ENCODE peak calls at places on chromosomes 4 and X, in nine cellular contexts. O is neural progenitor cell, T is tibial artery, I is heart left ventricle, H is gastrocnemius medialis, X is uterus, A is stomach, Q is MM.1S, M is kidney. D is an unnamed sample.

GRCh38 chr4:8920969-8921368 is 49.3 kb upstream of the HMX1 start:
- DNase-seq in O (no peak), X (no peak), T (peak), H (no peak), M (peak), Q (no peak), I (no peak), A (peak), D (no peak)

GRCh38 chrX:123432362-123433150 is 248.5 kb downstream of the GRIA3 start:
- DNase-seq in O (no peak), M (no peak), T (no peak), X (no peak), A (peak), I (no peak), Q (peak), H (no peak), D (no peak)

GRCh38 chrX:15310117-15310516 is 5.3 kb downstream of the ASB11 start:
- DNase-seq in X (no peak), T (peak), M (no peak), H (peak), Q (no peak), A (peak), I (no peak), O (no peak), D (no peak)

GRCh38 chr4:137755033-137755471 is 222.8 kb upstream of the PCDH18 start:
- DNase-seq in I (no peak), X (no peak), H (no peak), Q (no peak), A (no peak), T (no peak), O (no peak), M (no peak), D (no peak)

GRCh38 chrX:143634373-143634685 is 1.6 kb downstream of the SLITRK4 start:
- DNase-seq in M (peak), X (no peak), A (no peak), O (no peak), I (no peak), H (no peak), T (no peak), Q (no peak), D (no peak)

GRCh38 chr4:28241021-28241420 is 1380.4 kb downstream of the STIM2 start:
- DNase-seq in I (no peak), O (no peak), H (no peak), A (no peak), M (no peak), X (no peak), T (no peak), Q (no peak), D (no peak)

GRCh38 chr4:185587444-185588161 is 52.3 kb upstream of the PDLIM3 start:
- DNase-seq in Q (peak), H (no peak), T (no peak), A (peak), M (peak), O (peak), X (no peak), I (no peak), D (peak)

GRCh38 chr4:2416564-2417195 is 1.8 kb downstream of the ZFYVE28 start:
- DNase-seq in M (peak), O (peak), X (no peak), I (no peak), Q (no peak), A (peak), H (no peak), T (no peak), D (peak)

GRCh38 chrX:130990723-130991122 is 67.4 kb upstream of the ARHGAP36 start:
- DNase-seq in X (no peak), T (no peak), H (no peak), Q (no peak), A (no peak), M (no peak), O (no peak), I (no peak), D (no peak)

GRCh38 chrX:50165727-50166126 is 35.1 kb downstream of the AKAP4 start:
- DNase-seq in H (no peak), M (no peak), X (no peak), Q (no peak), T (no peak), A (no peak), I (no peak), O (no peak), D (no peak)

GRCh38 chrX:133569217-133569616 is 153.9 kb upstream of the GPC4 start:
- DNase-seq in O (no peak), H (no peak), X (no peak), M (no peak), I (no peak), Q (no peak), A (no peak), T (no peak), D (no peak)

GRCh38 chrX:74537011-74537390 is 77.4 kb downstream of the RLIM start:
- DNase-seq in X (peak), O (no peak), M (no peak), H (no peak), Q (no peak), T (peak), A (no peak), I (no peak), D (peak)

GRCh38 chr4:151325320-151326246 is at the start of gene SH3D19:
- DNase-seq in T (peak), H (peak), O (peak), A (peak), X (peak), I (peak), M (peak), Q (peak), D (peak)

GRCh38 chr4:3369781-3370660 is 71.7 kb upstream of the HGFAC start:
- DNase-seq in M (no peak), H (peak), I (no peak), O (peak), A (no peak), Q (peak), X (peak), T (peak), D (no peak)

GRCh38 chr4:8913858-8914460 is 42.3 kb upstream of the HMX1 start:
- DNase-seq in M (peak), X (no peak), H (no peak), O (no peak), I (no peak), A (no peak), T (no peak), Q (no peak), D (no peak)

GRCh38 chr4:133149932-133150642 is 993 bp downstream of the PCDH10 start:
- DNase-seq in T (no peak), Q (no peak), X (no peak), I (no peak), A (no peak), H (no peak), M (peak), O (no peak), D (no peak)

GRCh38 chrX:120242807-120243206 is 7.8 kb upstream of the ZBTB33 start:
- DNase-seq in H (no peak), O (no peak), T (no peak), M (no peak), A (no peak), I (no peak), X (no peak), Q (no peak), D (no peak)

GRCh38 chrX:19343085-19343461 is 654 bp upstream of the PDHA1 start:
- DNase-seq in I (no peak), Q (no peak), X (no peak), M (no peak), H (no peak), T (no peak), A (no peak), O (peak), D (no peak)

GRCh38 chrX:42952621-42953020 is 174.7 kb upstream of the PPP1R2C start:
- DNase-seq in I (no peak), A (no peak), H (no peak), Q (no peak), M (no peak), O (no peak), X (no peak), T (no peak), D (no peak)

GRCh38 chrX:2371026-2371778 is 129.6 kb downstream of the DHRSX start:
- DNase-seq in T (no peak), A (no peak), I (no peak), O (no peak), H (no peak), Q (no peak), X (no peak), M (no peak), D (no peak)

GRCh38 chr4:41744572-41745291 is 3.8 kb downstream of the PHOX2B start:
- DNase-seq in Q (no peak), A (no peak), I (no peak), O (peak), T (no peak), X (no peak), M (peak), H (no peak), D (no peak)

GRCh38 chrX:133676344-133677122 is 261.2 kb upstream of the GPC4 start:
- DNase-seq in X (no peak), A (peak), M (no peak), T (no peak), O (no peak), H (no peak), I (no peak), Q (no peak), D (no peak)

GRCh38 chrX:38347136-38347535 is 5.3 kb upstream of the OTC start:
- DNase-seq in I (no peak), M (no peak), A (no peak), Q (no peak), T (no peak), O (no peak), X (no peak), H (no peak), D (no peak)

GRCh38 chr4:123340381-123340701 is 56.3 kb upstream of the SPRY1 start:
- DNase-seq in O (no peak), A (no peak), Q (no peak), I (no peak), H (no peak), T (no peak), X (no peak), M (no peak), D (no peak)

GRCh38 chrX:125203379-125203736 is 116.3 kb upstream of the TEX13C start:
- DNase-seq in A (no peak), O (peak), M (peak), I (peak), Q (no peak), X (no peak), T (no peak), H (no peak), D (peak)

GRCh38 chrX:66200050-66200664 is 36.1 kb downstream of the HEPH start:
- DNase-seq in T (no peak), M (no peak), A (no peak), X (no peak), H (no peak), I (no peak), Q (peak), O (no peak), D (no peak)

GRCh38 chrX:70141373-70141772 is 8.1 kb downstream of the IGBP1 start:
- DNase-seq in Q (no peak), H (no peak), T (no peak), X (no peak), M (no peak), O (no peak), I (no peak), A (no peak), D (no peak)

GRCh38 chrX:14529288-14529989 is at the start of gene GLRA2:
- DNase-seq in A (no peak), H (no peak), M (no peak), T (no peak), Q (peak), O (peak), I (no peak), X (peak), D (no peak)

GRCh38 chr4:187380181-187380581 is 615.4 kb upstream of the ZFP42 start:
- DNase-seq in Q (peak), H (no peak), A (no peak), X (no peak), I (no peak), O (peak), T (no peak), M (no peak), D (no peak)

GRCh38 chrX:25524150-25524549 is 508.4 kb upstream of the ARX start:
- DNase-seq in I (no peak), T (no peak), H (no peak), X (no peak), Q (no peak), A (no peak), O (no peak), M (no peak), D (no peak)

GRCh38 chr4:154018659-154019058 is 229.8 kb upstream of the SFRP2 start:
- DNase-seq in T (no peak), H (no peak), I (no peak), Q (no peak), O (peak), M (no peak), X (no peak), A (no peak), D (no peak)

GRCh38 chr4:70956570-70957210 is 36.8 kb upstream of the DCK start:
- DNase-seq in T (no peak), A (no peak), M (no peak), X (no peak), H (no peak), Q (no peak), O (no peak), I (no peak), D (no peak)

GRCh38 chr4:125836597-125837195 is 521.9 kb downstream of the FAT4 start:
- DNase-seq in A (no peak), O (no peak), Q (no peak), X (no peak), M (no peak), H (no peak), I (no peak), T (no peak), D (no peak)

GRCh38 chr4:139809207-139810157 is 143.9 kb downstream of the MGST2 start:
- DNase-seq in H (no peak), A (no peak), X (no peak), O (no peak), Q (no peak), T (no peak), M (no peak), I (no peak), D (no peak)

GRCh38 chr4:147678796-147679549 is 5.0 kb downstream of the PRMT9 start:
- DNase-seq in O (no peak), X (no peak), I (no peak), Q (peak), A (no peak), M (no peak), T (no peak), H (no peak), D (no peak)

GRCh38 chr4:7210818-7211217 is 18.5 kb downstream of the SORCS2 start:
- DNase-seq in T (no peak), A (no peak), M (no peak), I (no peak), X (peak), H (no peak), O (no peak), Q (no peak), D (no peak)
- H3K27ac ChIP-seq in T (no peak), A (no peak), M (no peak), I (no peak), X (peak), H (no peak), O (no peak), Q (no peak), D (no peak)

GRCh38 chr4:89482248-89482647 is 174.6 kb upstream of the GPRIN3 start:
- DNase-seq in I (no peak), O (peak), X (no peak), A (no peak), T (no peak), H (no peak), M (no peak), Q (peak), D (no peak)
- TF ChIP-seq CTCF in I (no peak), O (peak), X (peak), A (no peak), T (no peak), H (no peak), M (peak), Q (peak), D (no peak)

DNA sequence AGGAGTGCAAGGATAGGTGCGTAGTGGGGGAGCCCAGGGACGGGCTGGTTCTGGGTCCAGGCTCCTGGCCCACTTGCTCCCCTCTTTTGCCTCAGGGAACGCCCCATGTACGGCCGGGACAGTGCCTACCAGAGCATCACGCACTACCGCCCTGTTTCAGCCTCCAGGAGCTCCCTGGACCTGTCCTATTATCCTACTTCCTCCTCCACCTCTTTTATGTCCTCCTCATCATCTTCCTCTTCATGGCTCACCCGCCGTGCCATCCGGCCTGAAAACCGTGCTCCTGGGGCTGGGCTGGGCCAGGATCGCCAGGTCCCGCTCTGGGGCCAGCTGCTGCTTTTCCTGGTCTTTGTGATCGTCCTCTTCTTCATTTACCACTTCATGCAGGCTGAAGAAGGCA is 1.7 kb downstream of the EMD start:
- DNase-seq in I (no peak), X (no peak), H (no peak), T (no peak), M (no peak), A (no peak), Q (no peak), O (no peak), D (no peak)
- H3K4me3 ChIP-seq in I (peak), X (peak), H (no peak), T (peak), M (no peak), A (peak), Q (no peak), O (peak), D (peak)

GRCh38 chrX:40748977-40749376 is 13.6 kb upstream of the MED14 start:
- DNase-seq in M (no peak), Q (peak), X (no peak), I (no peak), T (no peak), H (no peak), O (no peak), A (no peak), D (no peak)

GRCh38 chrX:40749874-40750273 is 14.5 kb upstream of the MED14 start:
- DNase-seq in X (no peak), T (no peak), M (no peak), Q (peak), H (no peak), I (no peak), O (no peak), A (no peak), D (no peak)

GRCh38 chrX:40746536-40746935 is 11.2 kb upstream of the MED14 start:
- DNase-seq in I (no peak), H (no peak), A (no peak), Q (no peak), M (no peak), X (no peak), T (no peak), O (no peak), D (no peak)
- H3K27ac ChIP-seq in I (no peak), H (no peak), A (no peak), Q (no peak), M (no peak), X (no peak), T (no peak), O (no peak), D (no peak)

GRCh38 chr4:89486042-89486441 is 178.4 kb upstream of the GPRIN3 start:
- DNase-seq in X (no peak), I (no peak), O (no peak), T (no peak), M (no peak), Q (peak), A (no peak), H (no peak), D (no peak)
- TF ChIP-seq CTCF in X (peak), I (no peak), O (no peak), T (no peak), M (no peak), Q (peak), A (no peak), H (no peak), D (no peak)

DNA sequence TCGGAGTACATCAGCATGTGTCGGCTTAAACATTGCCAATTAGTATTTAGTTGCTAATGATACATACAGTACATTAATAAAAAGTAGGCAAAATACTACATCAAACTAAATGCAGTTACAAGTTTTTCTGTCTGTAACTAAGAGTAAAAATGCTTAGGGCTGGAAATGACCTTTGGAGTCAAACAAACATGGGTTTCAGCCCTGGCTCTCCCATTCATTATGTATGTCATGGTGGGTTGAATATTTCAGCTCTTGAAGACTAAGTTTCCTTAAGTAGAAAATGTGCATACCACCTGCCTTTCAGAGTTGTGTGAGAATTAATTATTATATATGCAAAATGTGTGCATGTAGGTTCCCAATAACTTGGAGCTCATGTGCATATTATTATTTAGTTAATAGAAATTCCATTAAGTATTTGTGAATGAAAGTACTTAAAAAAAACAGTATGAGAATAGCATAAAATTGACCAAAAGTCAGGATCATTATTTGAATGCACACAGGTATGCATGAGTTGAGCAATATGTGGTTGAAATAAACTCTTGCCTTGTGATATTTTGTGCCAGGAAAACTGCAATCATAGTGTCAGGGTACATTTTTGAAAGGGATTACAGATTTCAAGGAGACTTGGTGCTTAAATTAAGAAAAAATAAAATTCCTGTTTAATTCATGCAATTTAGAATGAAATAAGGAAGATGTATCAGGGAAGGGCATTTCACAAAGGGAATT is 2048.7 kb downstream of the PCDH7 start:
- DNase-seq in I (no peak), Q (no peak), M (no peak), O (no peak), A (no peak), H (no peak), X (no peak), T (no peak), D (no peak)
- H3K4me3 ChIP-seq in I (no peak), Q (no peak), M (no peak), O (no peak), A (no peak), H (no peak), X (no peak), T (no peak), D (no peak)

GRCh38 chr4:112114452-112114851 is 30.8 kb upstream of the FAM241A start:
- DNase-seq in I (no peak), T (no peak), M (no peak), H (no peak), O (no peak), Q (no peak), A (no peak), X (no peak), D (no peak)

GRCh38 chr4:112109455-112110425 is 35.5 kb upstream of the FAM241A start:
- DNase-seq in H (no peak), Q (peak), A (no peak), I (no peak), T (no peak), X (no peak), O (no peak), M (no peak), D (no peak)

GRCh38 chr4:112113786-112114185 is 31.5 kb upstream of the FAM241A start:
- DNase-seq in I (no peak), A (no peak), X (no peak), M (no peak), H (no peak), T (no peak), O (no peak), Q (no peak), D (no peak)

GRCh38 chr4:112111306-112111705 is 33.9 kb upstream of the FAM241A start:
- DNase-seq in O (no peak), T (no peak), X (no peak), H (no peak), M (no peak), I (no peak), Q (no peak), A (no peak), D (no peak)

GRCh38 chr4:112112590-112113170 is 32.6 kb upstream of the FAM241A start:
- DNase-seq in Q (no peak), T (no peak), H (no peak), A (no peak), I (no peak), X (no peak), M (no peak), O (no peak), D (no peak)
- H3K27ac ChIP-seq in Q (no peak), T (no peak), H (no peak), A (peak), I (no peak), X (no peak), M (no peak), O (no peak), D (no peak)

GRCh38 chr4:165351359-165352130 is 24.1 kb downstream of the MSMO1 start:
- DNase-seq in M (no peak), T (no peak), H (no peak), Q (no peak), O (no peak), A (no peak), I (no peak), X (no peak), D (no peak)
- TF ChIP-seq CTCF in M (no peak), T (no peak), H (no peak), Q (peak), O (no peak), A (no peak), I (no peak), X (no peak), D (no peak)

D was measured in psoas muscle.